ENCODE peak calls at places on chromosome 14, in seven cellular contexts. J is hepatocyte; C is EL; B is naive thymus-derived CD8-positive, alpha-beta T cell; W is stimulated activated CD8-positive, alpha-beta memory T cell treated with anti-CD3 and anti-CD28 coated beads, Interleukin-4, amount 100 ng/mL, for 1 hour; X is A172; Y is ACHN. T is an unnamed sample.

GRCh38 chr14:105711058-105711620 is 184.8 kb downstream of the TMEM121 start:
- DNase-seq in J (no peak), C (no peak), B (no peak), W (no peak), X (no peak), Y (no peak), T (no peak)

GRCh38 chr14:59869381-59870255 is 958 bp downstream of the RTN1 start:
- DNase-seq in J (no peak), C (no peak), B (no peak), W (no peak), X (no peak), Y (no peak), T (no peak)

GRCh38 chr14:30223385-30223785 is 295.7 kb upstream of the PRKD1 start:
- DNase-seq in J (peak), C (peak), B (no peak), W (no peak), X (peak), Y (peak), T (no peak)

GRCh38 chr14:51006781-51007211 is 62.5 kb upstream of the PYGL start:
- DNase-seq in J (no peak), C (peak), B (no peak), W (no peak), X (peak), Y (peak), T (no peak)

GRCh38 chr14:42222924-42223471 is 616.3 kb downstream of the LRFN5 start:
- DNase-seq in J (peak), C (peak), B (no peak), W (no peak), X (peak), Y (peak), T (no peak)

GRCh38 chr14:95545769-95546168 is 10.9 kb downstream of the GLRX5 start:
- DNase-seq in J (no peak), C (peak), B (no peak), W (no peak), X (peak), Y (peak), T (no peak)

GRCh38 chr14:50647282-50647681 is 20.8 kb downstream of the SAV1 start:
- DNase-seq in J (no peak), C (no peak), B (no peak), W (no peak), X (no peak), Y (no peak), T (no peak)

GRCh38 chr14:101836131-101836530 is 74.6 kb downstream of the PPP2R5C start:
- DNase-seq in J (no peak), C (peak), B (no peak), W (no peak), X (no peak), Y (no peak), T (no peak)

GRCh38 chr14:64998455-64998931 is 11.8 kb downstream of the FNTB start:
- DNase-seq in J (no peak), C (peak), B (no peak), W (no peak), X (no peak), Y (no peak), T (no peak)

GRCh38 chr14:102508774-102509743 is 517 bp downstream of the ANKRD9 start:
- DNase-seq in J (peak), C (peak), B (no peak), W (no peak), X (no peak), Y (peak), T (peak)

GRCh38 chr14:91322623-91323022 is 78.1 kb upstream of the GPR68 start:
- DNase-seq in J (no peak), C (no peak), B (no peak), W (no peak), X (no peak), Y (no peak), T (no peak)

GRCh38 chr14:26281280-26281998 is 316.4 kb downstream of the NOVA1 start:
- DNase-seq in J (peak), C (no peak), B (no peak), W (no peak), X (peak), Y (peak), T (no peak)

GRCh38 chr14:22131749-22132476 is 457.1 kb downstream of the DAD1 start:
- DNase-seq in J (no peak), C (peak), B (peak), W (no peak), X (peak), Y (peak), T (peak)

GRCh38 chr14:68283378-68284123 is 464.0 kb downstream of the RAD51B start:
- DNase-seq in J (no peak), C (no peak), B (peak), W (peak), X (no peak), Y (no peak), T (peak)

GRCh38 chr14:57293851-57294837 is 25.4 kb downstream of the AP5M1 start:
- DNase-seq in J (peak), C (peak), B (no peak), W (no peak), X (no peak), Y (peak), T (no peak)